ENCODE peak calls at places on chromosomes 13 and 19, in five cellular contexts. I, P, L, D and G are unnamed samples.

GRCh38 chr19:1987197-1988187 is 28.0 kb downstream of the BTBD2 start:
- DNase-seq in I (no peak), P (no peak), L (no peak), D (no peak), G (no peak)

GRCh38 chr19:40603071-40603718 is 2.0 kb downstream of the LTBP4 start:
- DNase-seq in I (no peak), P (no peak), L (peak), D (no peak), G (no peak)

GRCh38 chr13:112894673-112895481 is 74.1 kb upstream of the MCF2L start:
- DNase-seq in I (no peak), P (no peak), L (peak), D (no peak), G (peak)

GRCh38 chr13:21240586-21240985 is 64.1 kb downstream of the MRPL57 start:
- DNase-seq in I (no peak), P (no peak), L (no peak), D (no peak), G (no peak)

GRCh38 chr19:3916033-3916432 is 16.8 kb upstream of the NMRK2 start:
- DNase-seq in I (no peak), P (no peak), L (no peak), D (no peak), G (no peak)

GRCh38 chr13:64810701-64811258 is 2419.4 kb downstream of the PCDH9 start:
- DNase-seq in I (no peak), P (no peak), L (no peak), D (no peak), G (no peak)

GRCh38 chr19:19348266-19348665 is 27.6 kb downstream of the MAU2 start:
- DNase-seq in I (no peak), P (no peak), L (no peak), D (no peak), G (no peak)

GRCh38 chr13:32125221-32125621 is 93.6 kb downstream of the FRY start:
- DNase-seq in I (no peak), P (no peak), L (no peak), D (no peak), G (no peak)

GRCh38 chr19:46900341-46900740 is 39.5 kb downstream of the ARHGAP35 start:
- DNase-seq in I (no peak), P (no peak), L (no peak), D (no peak), G (no peak)

GRCh38 chr13:39263033-39263432 is 224.8 kb downstream of the NHLRC3 start:
- DNase-seq in I (peak), P (peak), L (peak), D (peak), G (peak)

GRCh38 chr13:90696254-90696653 is 651.2 kb upstream of the MIR17HG start:
- DNase-seq in I (no peak), P (no peak), L (no peak), D (no peak), G (no peak)

GRCh38 chr19:13764821-13765394 is 586 bp downstream of the MRI1 start:
- DNase-seq in I (no peak), P (no peak), L (no peak), D (peak), G (peak)

GRCh38 chr13:35354882-35355281 is 121.6 kb downstream of the MAB21L1 start:
- DNase-seq in I (no peak), P (no peak), L (peak), D (no peak), G (no peak)

GRCh38 chr19:18290250-18291018 is 9.0 kb upstream of the JUND start:
- DNase-seq in I (no peak), P (peak), L (no peak), D (peak), G (no peak)

GRCh38 chr19:39765091-39766076 is 13.3 kb upstream of the LEUTX start:
- DNase-seq in I (peak), P (no peak), L (peak), D (peak), G (peak)

GRCh38 chr19:5826531-5827341 is 12.8 kb downstream of the FUT6 start:
- DNase-seq in I (peak), P (no peak), L (peak), D (no peak), G (peak)

GRCh38 chr19:29823581-29824330 is 12.0 kb downstream of the CCNE1 start:
- DNase-seq in I (no peak), P (no peak), L (no peak), D (no peak), G (no peak)

GRCh38 chr13:111383591-111384440 is 63.4 kb downstream of the TEX29 start:
- DNase-seq in I (no peak), P (no peak), L (no peak), D (no peak), G (no peak)

GRCh38 chr13:111382877-111383276 is 62.4 kb downstream of the TEX29 start:
- DNase-seq in I (no peak), P (no peak), L (no peak), D (no peak), G (no peak)

GRCh38 chr13:111382411-111382810 is 62.0 kb downstream of the TEX29 start:
- DNase-seq in I (no peak), P (no peak), L (no peak), D (no peak), G (no peak)

GRCh38 chr13:111385182-111385857 is 64.9 kb downstream of the TEX29 start:
- DNase-seq in I (no peak), P (no peak), L (no peak), D (no peak), G (no peak)

DNA sequence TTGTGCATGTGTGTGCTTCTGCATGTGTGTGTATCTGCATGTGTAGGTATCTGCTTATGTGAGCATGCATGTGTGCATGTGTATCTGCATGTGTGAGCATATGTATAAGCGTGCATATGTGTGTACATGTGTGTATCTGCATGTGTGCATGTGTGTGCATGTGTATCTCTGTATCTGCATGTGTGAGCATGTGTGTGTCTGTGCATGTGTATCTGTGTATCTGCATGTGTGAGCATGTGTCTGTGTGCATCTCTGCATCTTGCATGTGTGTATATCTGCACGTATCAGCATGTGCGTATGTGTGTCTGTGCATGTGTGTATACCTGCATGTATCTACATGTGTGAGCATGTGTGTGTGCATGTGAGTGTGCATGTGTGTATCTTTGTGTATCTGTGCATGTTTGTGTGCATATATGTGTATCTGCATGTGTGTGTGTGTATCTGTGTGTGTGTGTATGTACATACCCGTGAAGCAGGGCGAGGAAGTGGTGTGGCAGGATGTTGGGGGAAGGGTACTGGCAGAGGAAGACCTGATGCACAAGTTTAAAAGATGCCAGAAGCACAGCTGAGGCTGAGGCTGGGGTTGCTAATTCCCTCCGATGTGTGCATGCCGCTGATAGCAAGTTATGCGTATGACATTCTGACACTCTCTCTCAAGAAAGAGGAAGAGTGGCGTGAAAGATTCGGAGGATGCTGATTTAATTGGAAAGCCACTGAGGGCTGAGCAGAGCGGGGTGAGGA is 64.2 kb downstream of the TEX29 start:
- DNase-seq in I (no peak), P (no peak), L (no peak), D (no peak), G (no peak)
- TF ChIP-seq ESRRA in I (no peak), P (no peak), L (no peak), D (no peak), G (no peak)

GRCh38 chr13:29703421-29703820 is 107.9 kb upstream of the SLC7A1 start:
- DNase-seq in I (no peak), P (no peak), L (no peak), D (no peak), G (no peak)

GRCh38 chr13:29698106-29698505 is 102.6 kb upstream of the SLC7A1 start:
- DNase-seq in I (no peak), P (no peak), L (no peak), D (no peak), G (no peak)

GRCh38 chr13:29704648-29705047 is 109.2 kb upstream of the SLC7A1 start:
- DNase-seq in I (no peak), P (no peak), L (no peak), D (no peak), G (no peak)

GRCh38 chr13:29706923-29707322 is 111.4 kb upstream of the SLC7A1 start:
- DNase-seq in I (no peak), P (no peak), L (no peak), D (no peak), G (no peak)

DNA sequence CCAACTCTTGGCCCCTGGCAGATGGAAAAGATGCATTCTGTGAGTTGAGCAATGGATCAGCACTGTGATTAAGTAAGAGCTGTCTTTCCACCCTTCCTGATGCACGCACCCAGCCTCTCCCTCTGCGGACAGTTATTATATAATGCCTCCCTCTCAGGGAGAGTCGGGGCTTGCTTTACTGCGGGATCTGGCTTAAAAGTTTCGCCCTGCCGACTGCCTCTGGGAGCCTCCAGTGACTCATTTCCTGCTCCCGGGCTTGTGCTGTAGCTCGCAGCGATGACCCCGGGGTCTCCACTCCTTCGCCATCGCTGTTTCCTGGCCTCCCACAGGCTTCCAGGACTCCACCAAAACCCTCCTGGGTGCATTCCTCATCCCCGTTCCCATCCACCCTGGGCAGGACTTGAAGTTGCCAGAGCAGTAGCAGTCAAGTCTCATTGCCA is 107.4 kb upstream of the SLC7A1 start:
- DNase-seq in I (no peak), P (no peak), L (no peak), D (no peak), G (no peak)
- TF ChIP-seq ESRRA in I (no peak), P (no peak), L (no peak), D (no peak), G (no peak)

GRCh38 chr19:11539495-11540365 is 1.1 kb downstream of the CNN1 start:
- DNase-seq in I (no peak), P (no peak), L (no peak), D (peak), G (peak)
- TF ChIP-seq ESRRA in I (no peak), P (no peak), L (no peak), D (no peak), G (no peak)

DNA sequence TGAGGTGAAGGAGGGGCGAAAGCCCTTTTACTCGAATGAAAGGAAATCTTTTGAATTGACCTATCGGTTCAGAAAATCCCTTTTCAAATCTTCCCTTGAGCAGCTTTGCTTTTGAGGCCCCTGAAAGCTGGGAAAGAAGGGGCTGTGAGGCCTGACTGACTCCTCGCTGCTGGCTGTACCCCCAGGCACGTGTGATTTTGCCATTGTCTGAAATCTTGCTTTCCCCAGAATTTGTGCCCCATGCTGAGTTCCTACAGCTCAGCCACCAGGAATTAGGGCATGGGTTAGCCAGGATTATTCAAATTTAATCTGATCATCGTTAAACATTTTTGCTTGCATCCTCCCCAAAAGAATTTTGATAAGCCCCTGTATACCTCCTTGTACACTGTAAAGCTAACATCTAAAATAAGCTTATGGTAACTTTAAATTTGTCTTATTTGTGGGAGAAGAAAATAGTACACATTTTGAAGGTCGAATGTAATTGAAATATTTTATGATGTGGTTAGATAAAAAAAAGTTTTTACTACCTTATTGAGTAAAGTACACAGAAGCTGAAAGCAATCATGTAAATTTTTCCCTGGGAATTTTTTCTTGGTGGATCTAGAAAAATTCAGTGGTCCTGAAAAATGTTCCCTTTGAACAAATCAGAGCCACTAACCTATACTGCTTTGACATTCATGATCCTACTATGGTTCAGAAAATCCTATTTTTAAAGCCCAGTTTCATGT is 46.7 kb downstream of the SIPA1L3 start:
- DNase-seq in I (no peak), P (no peak), L (no peak), D (no peak), G (no peak)
- TF ChIP-seq ESRRA in I (no peak), P (no peak), L (no peak), D (no peak), G (no peak)

GRCh38 chr13:33213024-33213795 is 72.3 kb downstream of the STARD13 start:
- DNase-seq in I (no peak), P (no peak), L (peak), D (no peak), G (no peak)
- TF ChIP-seq ESRRA in I (no peak), P (no peak), L (no peak), D (no peak), G (no peak)